ENCODE peak calls at places on chromosomes 3 and 15, in seven cellular contexts. One of them, this sample, is unnamed.

GRCh38 chr15:80619677-80620076 is 75.4 kb upstream of the ABHD17C start:
- DNase-seq in adrenal gland: no peak
- DNase-seq in tibial artery: no peak
- DNase-seq in IMR-90: peak; percentile 43
- DNase-seq in AG04450: no peak
- DNase-seq in cardiac muscle cell: peak; percentile 65
- DNase-seq in uterus: no peak
- DNase-seq in this sample: no peak

GRCh38 chr15:84023636-84024035 is 211.9 kb upstream of the GOLGA6L4 start:
- DNase-seq in adrenal gland: no peak
- DNase-seq in tibial artery: no peak
- DNase-seq in uterus: peak; percentile 32
- DNase-seq in cardiac muscle cell: peak; percentile 64
- DNase-seq in AG04450: peak; percentile 2
- DNase-seq in IMR-90: peak; percentile 45
- DNase-seq in this sample: peak; percentile 18

GRCh38 chr15:68413363-68414255 is 18.4 kb downstream of the ITGA11 start:
- DNase-seq in tibial artery: peak; percentile 56
- DNase-seq in IMR-90: no peak
- DNase-seq in AG04450: no peak
- DNase-seq in adrenal gland: no peak
- DNase-seq in cardiac muscle cell: no peak
- DNase-seq in uterus: peak; percentile 68
- DNase-seq in this sample: no peak

GRCh38 chr3:195438371-195438770 is 4.4 kb downstream of the ACAP2 start:
- DNase-seq in IMR-90: no peak
- DNase-seq in adrenal gland: no peak
- DNase-seq in tibial artery: no peak
- DNase-seq in AG04450: no peak
- DNase-seq in uterus: no peak
- DNase-seq in cardiac muscle cell: no peak
- DNase-seq in this sample: no peak

GRCh38 chr15:100336061-100336460 is 5.7 kb downstream of the ADAMTS17 start:
- DNase-seq in adrenal gland: no peak
- DNase-seq in AG04450: no peak
- DNase-seq in uterus: no peak
- DNase-seq in cardiac muscle cell: peak; percentile 10
- DNase-seq in tibial artery: no peak
- DNase-seq in IMR-90: no peak
- DNase-seq in this sample: no peak

GRCh38 chr3:49132437-49133225 is at the start of gene LAMB2:
- DNase-seq in uterus: peak; percentile 82
- DNase-seq in tibial artery: peak; percentile 65
- DNase-seq in IMR-90: peak; percentile 74
- DNase-seq in adrenal gland: peak; percentile 83
- DNase-seq in AG04450: peak; percentile 38
- DNase-seq in cardiac muscle cell: peak; percentile 78
- DNase-seq in this sample: peak; percentile 67

GRCh38 chr15:67127925-67128324 is 62.5 kb downstream of the SMAD3 start:
- DNase-seq in IMR-90: peak; percentile 99
- DNase-seq in adrenal gland: no peak
- DNase-seq in tibial artery: peak; percentile 44
- DNase-seq in cardiac muscle cell: peak; percentile 95
- DNase-seq in AG04450: peak; percentile 94
- DNase-seq in uterus: peak; percentile 59
- DNase-seq in this sample: peak; percentile 97

GRCh38 chr3:13123266-13123665 is 50.0 kb upstream of the IQSEC1 start:
- DNase-seq in uterus: no peak
- DNase-seq in adrenal gland: peak; percentile 1
- DNase-seq in cardiac muscle cell: no peak
- DNase-seq in AG04450: no peak
- DNase-seq in IMR-90: no peak
- DNase-seq in tibial artery: no peak
- DNase-seq in this sample: no peak

GRCh38 chr3:134663646-134664456 is 13.0 kb upstream of the KY start:
- DNase-seq in IMR-90: peak; percentile 55
- DNase-seq in uterus: no peak
- DNase-seq in adrenal gland: no peak
- DNase-seq in cardiac muscle cell: peak; percentile 66
- DNase-seq in AG04450: no peak
- DNase-seq in tibial artery: no peak
- DNase-seq in this sample: peak; percentile 52

GRCh38 chr15:93073465-93073952 is 15.5 kb downstream of the RGMA start:
- DNase-seq in AG04450: no peak
- DNase-seq in uterus: peak; percentile 53
- DNase-seq in cardiac muscle cell: no peak
- DNase-seq in IMR-90: no peak
- DNase-seq in tibial artery: no peak
- DNase-seq in adrenal gland: no peak
- DNase-seq in this sample: no peak

GRCh38 chr3:172098698-172099494 is 59.5 kb downstream of the FNDC3B start:
- DNase-seq in IMR-90: no peak
- DNase-seq in adrenal gland: no peak
- DNase-seq in cardiac muscle cell: no peak
- DNase-seq in AG04450: no peak
- DNase-seq in uterus: no peak
- DNase-seq in tibial artery: no peak
- DNase-seq in this sample: no peak

GRCh38 chr3:38984110-38984509 is 67.6 kb downstream of the SCN11A start:
- DNase-seq in IMR-90: no peak
- DNase-seq in tibial artery: no peak
- DNase-seq in AG04450: no peak
- DNase-seq in uterus: no peak
- DNase-seq in cardiac muscle cell: no peak
- DNase-seq in adrenal gland: no peak
- DNase-seq in this sample: no peak

GRCh38 chr15:40008061-40008460 is 30.9 kb downstream of the SRP14 start:
- DNase-seq in IMR-90: peak; percentile 15
- DNase-seq in uterus: no peak
- DNase-seq in adrenal gland: no peak
- DNase-seq in cardiac muscle cell: no peak
- DNase-seq in AG04450: no peak
- DNase-seq in tibial artery: no peak
- DNase-seq in this sample: peak; percentile 2

GRCh38 chr15:93076217-93076616 is 12.8 kb downstream of the RGMA start:
- DNase-seq in uterus: no peak
- DNase-seq in IMR-90: no peak
- DNase-seq in cardiac muscle cell: no peak
- DNase-seq in AG04450: no peak
- DNase-seq in tibial artery: no peak
- DNase-seq in adrenal gland: no peak
- DNase-seq in this sample: no peak

GRCh38 chr3:87354399-87354798 is 78.0 kb upstream of the POU1F1 start:
- DNase-seq in AG04450: no peak
- DNase-seq in tibial artery: no peak
- DNase-seq in adrenal gland: no peak
- DNase-seq in IMR-90: no peak
- DNase-seq in cardiac muscle cell: peak; percentile 20
- DNase-seq in uterus: no peak
- DNase-seq in this sample: no peak

GRCh38 chr15:60844431-60845174 is 365.7 kb upstream of the ICE2 start:
- DNase-seq in IMR-90: no peak
- DNase-seq in adrenal gland: no peak
- DNase-seq in uterus: no peak
- DNase-seq in AG04450: no peak
- DNase-seq in cardiac muscle cell: no peak
- DNase-seq in tibial artery: no peak
- DNase-seq in this sample: no peak

GRCh38 chr3:138348107-138348949 is at the start of gene MRAS:
- DNase-seq in uterus: peak; percentile 79
- DNase-seq in IMR-90: peak; percentile 73
- DNase-seq in AG04450: peak; percentile 43
- DNase-seq in tibial artery: peak; percentile 78
- DNase-seq in adrenal gland: peak; percentile 85
- DNase-seq in cardiac muscle cell: peak; percentile 90
- DNase-seq in this sample: peak; percentile 46

GRCh38 chr3:138351916-138352555 is 3.7 kb downstream of the MRAS start:
- DNase-seq in tibial artery: no peak
- DNase-seq in uterus: no peak
- DNase-seq in adrenal gland: no peak
- DNase-seq in AG04450: no peak
- DNase-seq in IMR-90: peak; percentile 28
- DNase-seq in cardiac muscle cell: no peak
- DNase-seq in this sample: no peak

GRCh38 chr3:138349926-138350665 is 1.7 kb downstream of the MRAS start:
- DNase-seq in AG04450: no peak
- DNase-seq in IMR-90: peak; percentile 37
- DNase-seq in cardiac muscle cell: peak; percentile 45
- DNase-seq in adrenal gland: peak; percentile 72
- DNase-seq in tibial artery: no peak
- DNase-seq in uterus: no peak
- DNase-seq in this sample: no peak

GRCh38 chr3:138348950-138349739 is 766 bp downstream of the MRAS start:
- DNase-seq in cardiac muscle cell: peak; percentile 38
- DNase-seq in adrenal gland: peak; percentile 55
- DNase-seq in tibial artery: no peak
- DNase-seq in IMR-90: peak; percentile 26
- DNase-seq in uterus: peak; percentile 40
- DNase-seq in AG04450: no peak
- DNase-seq in this sample: no peak

DNA sequence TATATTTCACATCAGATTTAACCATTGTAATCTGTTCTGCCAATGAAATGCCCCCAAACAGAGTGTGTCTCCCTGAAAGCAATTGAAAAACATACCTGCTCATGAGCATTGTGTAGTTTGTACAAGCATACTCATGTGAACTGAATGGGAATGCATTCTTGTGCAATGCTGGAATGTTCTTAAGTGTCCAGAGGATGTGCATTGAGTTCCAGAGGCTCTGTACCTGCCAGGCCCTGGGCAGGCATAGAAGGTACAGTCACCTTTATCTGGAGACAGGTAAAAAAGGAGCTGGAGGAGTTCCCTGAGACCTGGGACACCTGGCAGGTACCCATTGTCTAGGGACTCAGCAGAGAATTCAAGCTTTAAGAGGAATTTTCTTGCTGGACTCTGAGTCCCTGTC is 2.8 kb downstream of the MRAS start:
- DNase-seq in tibial artery: no peak
- DNase-seq in IMR-90: peak; percentile 39
- DNase-seq in cardiac muscle cell: no peak
- DNase-seq in uterus: no peak
- DNase-seq in adrenal gland: no peak
- DNase-seq in AG04450: no peak
- DNase-seq in this sample: no peak
- H3K27ac ChIP-seq in tibial artery: peak overlapping the region; percentile 97
- H3K27ac ChIP-seq in IMR-90: no peak overlapping the region
- H3K27ac ChIP-seq in cardiac muscle cell: peak overlapping the region; percentile 9
- H3K27ac ChIP-seq in uterus: no peak overlapping the region
- H3K27ac ChIP-seq in adrenal gland: no peak overlapping the region
- H3K27ac ChIP-seq in AG04450: no peak overlapping the region
- H3K27ac ChIP-seq in this sample: no peak overlapping the region

DNA sequence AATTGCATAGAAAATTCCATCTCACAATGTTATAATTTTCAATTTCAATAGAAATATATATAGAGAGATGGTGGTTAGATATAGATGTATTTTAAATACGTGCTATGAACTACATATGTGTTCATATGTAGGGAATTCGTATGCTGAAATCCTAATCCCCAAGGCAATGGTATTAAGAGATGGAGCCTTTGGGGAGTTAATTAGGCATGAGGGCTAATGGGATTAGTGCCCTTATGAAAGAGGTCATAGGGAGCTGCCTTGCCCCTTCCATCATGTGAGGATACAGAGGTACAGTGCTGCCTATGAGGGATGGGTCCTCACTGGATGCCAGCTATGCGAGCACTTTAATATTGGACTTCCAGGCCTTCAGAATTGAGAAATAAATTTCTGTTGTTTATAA is 79.6 kb upstream of the CCDC54 start:
- DNase-seq in tibial artery: no peak
- DNase-seq in cardiac muscle cell: no peak
- DNase-seq in IMR-90: no peak
- DNase-seq in AG04450: no peak
- DNase-seq in adrenal gland: no peak
- DNase-seq in uterus: no peak
- DNase-seq in this sample: no peak
- H3K4me3 ChIP-seq in tibial artery: no peak overlapping the region
- H3K4me3 ChIP-seq in cardiac muscle cell: no peak overlapping the region
- H3K4me3 ChIP-seq in IMR-90: no peak overlapping the region
- H3K4me3 ChIP-seq in AG04450: no peak overlapping the region
- H3K4me3 ChIP-seq in adrenal gland: no peak overlapping the region
- H3K4me3 ChIP-seq in uterus: no peak overlapping the region
- H3K4me3 ChIP-seq in this sample: no peak overlapping the region

DNA sequence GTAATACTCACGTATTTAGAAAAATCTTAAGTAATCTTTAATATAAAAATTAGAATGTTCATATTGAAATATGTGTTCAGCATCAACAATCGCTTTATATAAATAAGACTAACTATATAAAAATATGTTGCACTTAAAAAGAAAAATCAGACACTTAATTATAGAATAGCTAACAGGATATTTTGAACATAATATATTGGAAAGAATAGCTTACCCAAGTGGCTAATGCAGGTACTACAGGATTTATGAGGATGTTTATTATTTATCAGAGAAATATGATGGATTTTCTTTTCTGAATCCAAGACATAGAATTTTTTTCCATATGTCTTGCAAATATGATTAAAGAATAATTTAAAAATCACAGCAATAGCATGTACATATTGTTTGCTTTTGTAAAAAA is 567.9 kb upstream of the GBE1 start:
- DNase-seq in uterus: no peak
- DNase-seq in IMR-90: no peak
- DNase-seq in adrenal gland: no peak
- DNase-seq in tibial artery: no peak
- DNase-seq in AG04450: no peak
- DNase-seq in cardiac muscle cell: no peak
- DNase-seq in this sample: no peak
- TF ChIP-seq CTCF in uterus: no peak
- TF ChIP-seq CTCF in IMR-90: no peak
- TF ChIP-seq CTCF in adrenal gland: peak; percentile 53
- TF ChIP-seq CTCF in tibial artery: no peak
- TF ChIP-seq CTCF in AG04450: no peak
- TF ChIP-seq CTCF in cardiac muscle cell: peak; percentile 14
- TF ChIP-seq CTCF in this sample: no peak

DNA sequence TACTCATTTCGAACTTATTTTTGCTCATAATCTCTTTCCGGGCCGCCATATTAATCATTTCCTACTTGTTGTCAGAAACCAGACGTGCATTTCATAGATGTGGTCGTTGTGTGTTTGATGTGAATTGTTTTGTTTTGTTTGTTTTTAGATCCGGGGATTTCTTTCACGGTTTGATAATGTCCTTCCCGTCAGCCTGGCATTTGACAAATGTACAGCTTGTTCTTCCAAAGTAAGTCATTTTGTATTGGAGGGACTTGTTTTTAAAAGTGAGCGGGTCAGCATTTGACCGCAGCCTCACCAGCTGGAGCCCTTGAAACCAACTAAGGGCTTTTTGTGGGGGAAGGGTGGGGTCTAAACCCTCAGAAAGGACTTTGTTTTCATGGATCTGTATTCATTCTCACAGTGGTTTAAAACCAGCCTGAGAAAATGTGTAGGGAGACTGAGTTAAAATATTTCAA is 107.7 kb downstream of the ATG7 start:
- DNase-seq in AG04450: no peak
- DNase-seq in cardiac muscle cell: peak; percentile 40
- DNase-seq in tibial artery: no peak
- DNase-seq in adrenal gland: no peak
- DNase-seq in uterus: no peak
- DNase-seq in IMR-90: no peak
- DNase-seq in this sample: no peak
- H3K27ac ChIP-seq in AG04450: peak overlapping the region; percentile 49
- H3K27ac ChIP-seq in cardiac muscle cell: peak overlapping the region; percentile 78
- H3K27ac ChIP-seq in tibial artery: peak overlapping the region; percentile 68
- H3K27ac ChIP-seq in adrenal gland: no peak overlapping the region
- H3K27ac ChIP-seq in uterus: peak overlapping the region; percentile 16
- H3K27ac ChIP-seq in IMR-90: peak overlapping the region; percentile 34
- H3K27ac ChIP-seq in this sample: peak overlapping the region; percentile 65

GRCh38 chr3:107382626-107383025 is 5.4 kb downstream of the CCDC54 start:
- DNase-seq in tibial artery: no peak
- DNase-seq in adrenal gland: no peak
- DNase-seq in uterus: no peak
- DNase-seq in cardiac muscle cell: no peak
- DNase-seq in IMR-90: no peak
- DNase-seq in AG04450: no peak
- DNase-seq in this sample: no peak
- H3K4me3 ChIP-seq in tibial artery: no peak overlapping the region
- H3K4me3 ChIP-seq in adrenal gland: no peak overlapping the region
- H3K4me3 ChIP-seq in uterus: no peak overlapping the region
- H3K4me3 ChIP-seq in cardiac muscle cell: no peak overlapping the region
- H3K4me3 ChIP-seq in IMR-90: no peak overlapping the region
- H3K4me3 ChIP-seq in AG04450: no peak overlapping the region
- H3K4me3 ChIP-seq in this sample: no peak overlapping the region